ENCODE peak calls at places on chromosomes 16 and 17, in six cellular contexts. One of them, this sample, is unnamed.

GRCh38 chr16:86512301-86512859 is 2.1 kb downstream of the FOXF1 start:
- DNase-seq in upper lobe of right lung: peak; percentile 63
- DNase-seq in A549: no peak
- DNase-seq in CD8-positive, alpha-beta T cell: no peak
- DNase-seq in right atrium auricular region: no peak
- DNase-seq in endothelial cell of umbilical vein: no peak
- DNase-seq in this sample: no peak

GRCh38 chr17:38440614-38441397 is 12.5 kb downstream of the ARHGAP23 start:
- DNase-seq in upper lobe of right lung: no peak
- DNase-seq in A549: no peak
- DNase-seq in CD8-positive, alpha-beta T cell: no peak
- DNase-seq in right atrium auricular region: no peak
- DNase-seq in endothelial cell of umbilical vein: no peak
- DNase-seq in this sample: no peak

GRCh38 chr16:71746442-71747046 is 22.0 kb upstream of the PHLPP2 start:
- DNase-seq in upper lobe of right lung: no peak
- DNase-seq in A549: peak; percentile 69
- DNase-seq in CD8-positive, alpha-beta T cell: no peak
- DNase-seq in right atrium auricular region: no peak
- DNase-seq in endothelial cell of umbilical vein: peak; percentile 47
- DNase-seq in this sample: no peak

GRCh38 chr16:51994597-51994996 is 552.3 kb downstream of the TOX3 start:
- DNase-seq in upper lobe of right lung: peak; percentile 77
- DNase-seq in A549: peak; percentile 19
- DNase-seq in CD8-positive, alpha-beta T cell: no peak
- DNase-seq in right atrium auricular region: no peak
- DNase-seq in endothelial cell of umbilical vein: no peak
- DNase-seq in this sample: no peak

GRCh38 chr17:57480438-57481196 is 224.3 kb downstream of the MSI2 start:
- DNase-seq in upper lobe of right lung: no peak
- DNase-seq in A549: no peak
- DNase-seq in CD8-positive, alpha-beta T cell: no peak
- DNase-seq in right atrium auricular region: no peak
- DNase-seq in endothelial cell of umbilical vein: peak; percentile 60
- DNase-seq in this sample: no peak

GRCh38 chr17:50420419-50421112 is 5.5 kb upstream of the ACSF2 start:
- DNase-seq in upper lobe of right lung: no peak
- DNase-seq in A549: no peak
- DNase-seq in CD8-positive, alpha-beta T cell: no peak
- DNase-seq in right atrium auricular region: peak; percentile 65
- DNase-seq in endothelial cell of umbilical vein: no peak
- DNase-seq in this sample: no peak

GRCh38 chr17:7944321-7944720 is 12.3 kb downstream of the CNTROB start:
- DNase-seq in upper lobe of right lung: no peak
- DNase-seq in A549: no peak
- DNase-seq in CD8-positive, alpha-beta T cell: no peak
- DNase-seq in right atrium auricular region: no peak
- DNase-seq in endothelial cell of umbilical vein: no peak
- DNase-seq in this sample: no peak

GRCh38 chr17:35291802-35292201 is 48.9 kb downstream of the SLFN5 start:
- DNase-seq in upper lobe of right lung: no peak
- DNase-seq in A549: peak; percentile 17
- DNase-seq in CD8-positive, alpha-beta T cell: no peak
- DNase-seq in right atrium auricular region: no peak
- DNase-seq in endothelial cell of umbilical vein: no peak
- DNase-seq in this sample: no peak

GRCh38 chr17:31002047-31002446 is 31.2 kb downstream of the RNF135 start:
- DNase-seq in upper lobe of right lung: no peak
- DNase-seq in A549: no peak
- DNase-seq in CD8-positive, alpha-beta T cell: no peak
- DNase-seq in right atrium auricular region: no peak
- DNase-seq in endothelial cell of umbilical vein: no peak
- DNase-seq in this sample: no peak

GRCh38 chr17:17387461-17388362 is 84.5 kb downstream of the NT5M start:
- DNase-seq in upper lobe of right lung: peak; percentile 78
- DNase-seq in A549: peak; percentile 76
- DNase-seq in CD8-positive, alpha-beta T cell: no peak
- DNase-seq in right atrium auricular region: no peak
- DNase-seq in endothelial cell of umbilical vein: no peak
- DNase-seq in this sample: peak; percentile 63

GRCh38 chr16:59259074-59259963 is 525.2 kb upstream of the GOT2 start:
- DNase-seq in upper lobe of right lung: no peak
- DNase-seq in A549: no peak
- DNase-seq in CD8-positive, alpha-beta T cell: no peak
- DNase-seq in right atrium auricular region: no peak
- DNase-seq in endothelial cell of umbilical vein: no peak
- DNase-seq in this sample: no peak

GRCh38 chr17:58556833-58557250 is 42.4 kb upstream of the MTMR4 start:
- DNase-seq in upper lobe of right lung: no peak
- DNase-seq in A549: no peak
- DNase-seq in CD8-positive, alpha-beta T cell: no peak
- DNase-seq in right atrium auricular region: no peak
- DNase-seq in endothelial cell of umbilical vein: no peak
- DNase-seq in this sample: no peak

DNA sequence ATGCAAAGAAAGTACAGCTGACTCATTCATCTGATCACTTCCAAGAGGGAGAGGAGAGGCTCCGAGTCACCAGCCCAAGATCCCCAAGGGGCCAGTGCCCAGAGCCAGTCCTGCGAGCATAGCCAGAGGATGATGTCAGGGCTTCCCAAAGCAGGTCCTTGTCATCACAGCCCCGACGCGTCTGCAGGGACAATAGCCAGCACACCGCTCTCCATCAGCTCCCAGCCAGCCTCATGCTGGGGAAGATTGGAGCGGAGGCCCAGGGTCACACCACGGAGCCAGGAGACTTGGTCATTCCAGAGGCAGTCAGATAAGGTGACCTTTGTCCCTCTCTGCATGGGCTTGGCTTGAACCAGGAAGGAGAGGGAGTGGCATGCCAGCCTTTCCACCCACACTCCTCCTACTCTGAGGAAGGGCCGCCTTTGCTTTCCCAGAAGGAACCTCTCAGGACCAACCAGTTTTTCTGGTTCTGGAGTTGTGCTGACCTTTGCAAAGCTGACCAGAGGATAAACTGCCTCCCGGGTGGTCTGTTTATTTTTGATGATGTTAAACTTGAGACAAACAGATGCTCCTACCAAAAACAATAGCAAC is 58.3 kb upstream of the ARHGAP44 start:
- DNase-seq in upper lobe of right lung: peak; percentile 69
- DNase-seq in A549: peak; percentile 56
- DNase-seq in CD8-positive, alpha-beta T cell: no peak
- DNase-seq in right atrium auricular region: peak; percentile 81
- DNase-seq in endothelial cell of umbilical vein: no peak
- DNase-seq in this sample: peak; percentile 92
- H3K4me1 ChIP-seq in upper lobe of right lung: peaks cover 6% of the 10 kb centered on the region
- H3K4me1 ChIP-seq in A549: peaks cover 28% of the 10 kb centered on the region
- H3K4me1 ChIP-seq in CD8-positive, alpha-beta T cell: no peaks in the 10 kb centered on the region
- H3K4me1 ChIP-seq in right atrium auricular region: no peaks in the 10 kb centered on the region
- H3K4me1 ChIP-seq in endothelial cell of umbilical vein: no peaks in the 10 kb centered on the region
- H3K4me1 ChIP-seq in this sample: peaks cover 11% of the 10 kb centered on the region

DNA sequence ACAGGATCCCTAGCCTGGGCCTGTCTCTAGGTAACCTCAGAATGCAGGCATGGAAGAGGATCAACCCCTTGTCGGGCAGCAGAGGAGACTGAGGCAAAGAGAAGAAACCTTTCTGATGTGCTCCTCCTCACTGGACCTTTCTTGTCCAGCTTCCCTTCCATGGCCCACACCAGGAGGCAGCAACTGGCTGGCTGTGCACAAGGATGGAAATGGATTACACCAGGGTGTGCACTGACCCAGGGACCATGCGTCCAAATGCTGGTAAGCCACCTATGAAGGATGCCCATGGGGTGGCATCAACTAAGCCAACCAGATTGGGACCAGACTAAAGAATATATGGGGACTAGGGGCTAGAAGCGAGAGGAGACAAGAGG is 83.0 kb downstream of the N4BP1 start:
- DNase-seq in upper lobe of right lung: peak; percentile 22
- DNase-seq in A549: no peak
- DNase-seq in CD8-positive, alpha-beta T cell: no peak
- DNase-seq in right atrium auricular region: no peak
- DNase-seq in endothelial cell of umbilical vein: no peak
- DNase-seq in this sample: no peak
- H3K27ac ChIP-seq in upper lobe of right lung: no peak overlapping the region
- H3K27ac ChIP-seq in A549: peak overlapping the region; percentile 31
- H3K27ac ChIP-seq in CD8-positive, alpha-beta T cell: no peak overlapping the region
- H3K27ac ChIP-seq in right atrium auricular region: no peak overlapping the region
- H3K27ac ChIP-seq in endothelial cell of umbilical vein: no peak overlapping the region
- H3K27ac ChIP-seq in this sample: no peak overlapping the region

GRCh38 chr17:28544402-28545140 is 7.9 kb downstream of the UNC119 start:
- DNase-seq in upper lobe of right lung: no peak
- DNase-seq in A549: no peak
- DNase-seq in CD8-positive, alpha-beta T cell: no peak
- DNase-seq in right atrium auricular region: no peak
- DNase-seq in endothelial cell of umbilical vein: no peak
- DNase-seq in this sample: no peak
- H3K4me1 ChIP-seq in upper lobe of right lung: peaks cover 9% of the 10 kb centered on the region
- H3K4me1 ChIP-seq in A549: no peaks in the 10 kb centered on the region
- H3K4me1 ChIP-seq in CD8-positive, alpha-beta T cell: peaks cover 26% of the 10 kb centered on the region
- H3K4me1 ChIP-seq in right atrium auricular region: no peaks in the 10 kb centered on the region
- H3K4me1 ChIP-seq in endothelial cell of umbilical vein: no peaks in the 10 kb centered on the region
- H3K4me1 ChIP-seq in this sample: no peaks in the 10 kb centered on the region

GRCh38 chr17:62000186-62000585 is 64.9 kb downstream of the MED13 start:
- DNase-seq in upper lobe of right lung: no peak
- DNase-seq in A549: no peak
- DNase-seq in CD8-positive, alpha-beta T cell: no peak
- DNase-seq in right atrium auricular region: no peak
- DNase-seq in endothelial cell of umbilical vein: no peak
- DNase-seq in this sample: no peak

GRCh38 chr17:62001105-62001504 is 64.0 kb downstream of the MED13 start:
- DNase-seq in upper lobe of right lung: no peak
- DNase-seq in A549: no peak
- DNase-seq in CD8-positive, alpha-beta T cell: no peak
- DNase-seq in right atrium auricular region: no peak
- DNase-seq in endothelial cell of umbilical vein: no peak
- DNase-seq in this sample: no peak

GRCh38 chr17:61997649-61998048 is 67.4 kb downstream of the MED13 start:
- DNase-seq in upper lobe of right lung: no peak
- DNase-seq in A549: no peak
- DNase-seq in CD8-positive, alpha-beta T cell: no peak
- DNase-seq in right atrium auricular region: no peak
- DNase-seq in endothelial cell of umbilical vein: peak; percentile 12
- DNase-seq in this sample: no peak

DNA sequence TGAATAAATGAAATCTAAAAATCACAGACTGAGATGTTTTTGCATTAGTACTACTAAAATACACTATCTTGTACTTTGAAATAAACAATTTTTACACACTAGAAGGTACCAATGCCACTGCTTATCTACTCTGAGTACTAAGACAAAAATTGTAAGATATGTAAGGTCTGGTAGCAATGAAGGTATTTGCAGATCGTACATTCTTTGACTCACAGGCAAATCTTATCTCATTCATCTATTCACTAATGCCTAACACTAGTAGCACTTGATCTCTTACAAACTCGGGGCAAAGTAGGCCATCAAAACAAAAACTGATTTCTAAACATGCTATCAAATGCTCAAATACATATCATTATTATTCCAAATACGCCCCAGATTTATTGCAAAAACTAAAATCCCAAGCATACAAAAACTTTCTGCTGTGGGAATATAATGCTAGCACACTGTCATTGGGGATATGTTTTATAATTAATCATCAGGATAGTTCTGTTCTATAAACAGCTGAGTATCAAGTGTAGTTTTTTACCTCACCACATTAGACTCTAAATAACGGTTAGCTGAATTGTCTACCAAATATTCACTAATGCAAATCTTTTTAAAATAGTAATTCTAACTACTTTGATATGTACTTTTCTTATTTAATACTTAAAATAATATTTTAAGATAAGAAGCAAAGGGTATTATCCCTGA is 68.0 kb downstream of the MED13 start:
- DNase-seq in upper lobe of right lung: no peak
- DNase-seq in A549: no peak
- DNase-seq in CD8-positive, alpha-beta T cell: no peak
- DNase-seq in right atrium auricular region: no peak
- DNase-seq in endothelial cell of umbilical vein: no peak
- DNase-seq in this sample: no peak
- H3K27ac ChIP-seq in upper lobe of right lung: no peak overlapping the region
- H3K27ac ChIP-seq in A549: no peak overlapping the region
- H3K27ac ChIP-seq in CD8-positive, alpha-beta T cell: no peak overlapping the region
- H3K27ac ChIP-seq in right atrium auricular region: no peak overlapping the region
- H3K27ac ChIP-seq in endothelial cell of umbilical vein: no peak overlapping the region
- H3K27ac ChIP-seq in this sample: no peak overlapping the region

DNA sequence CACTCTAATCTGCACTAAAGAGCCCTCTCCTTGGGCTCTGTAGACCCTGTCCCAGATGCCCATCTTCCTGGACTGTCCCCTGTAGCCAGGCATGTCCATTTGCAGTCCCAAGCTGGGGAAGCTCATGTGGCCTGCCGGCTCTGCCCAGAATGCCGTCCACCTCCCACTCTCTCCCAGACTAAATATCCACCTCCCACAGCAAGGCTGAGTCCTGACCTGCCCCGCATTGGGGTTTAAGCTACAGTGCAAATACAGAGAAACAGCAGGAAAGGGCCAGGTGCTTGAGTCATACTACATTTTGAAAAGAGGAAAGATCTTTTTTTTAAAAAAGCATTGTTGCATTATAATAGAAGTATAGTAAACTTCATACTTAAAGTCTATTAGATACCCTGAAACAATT is 3.0 kb downstream of the ST6GALNAC2 start:
- DNase-seq in upper lobe of right lung: peak; percentile 16
- DNase-seq in A549: no peak
- DNase-seq in CD8-positive, alpha-beta T cell: no peak
- DNase-seq in right atrium auricular region: no peak
- DNase-seq in endothelial cell of umbilical vein: no peak
- DNase-seq in this sample: peak; percentile 43
- H3K4me1 ChIP-seq in upper lobe of right lung: peaks cover 6% of the 10 kb centered on the region
- H3K4me1 ChIP-seq in A549: peaks cover 3% of the 10 kb centered on the region
- H3K4me1 ChIP-seq in CD8-positive, alpha-beta T cell: peaks cover 12% of the 10 kb centered on the region
- H3K4me1 ChIP-seq in right atrium auricular region: no peaks in the 10 kb centered on the region
- H3K4me1 ChIP-seq in endothelial cell of umbilical vein: peaks cover 5% of the 10 kb centered on the region
- H3K4me1 ChIP-seq in this sample: no peaks in the 10 kb centered on the region